ENCODE peak calls at places on chromosomes 2 and 18, in six cellular contexts. O is mesenchymal stem cell; I is right cardiac atrium; K is HepG2; U is SK-N-SH; T is effector memory CD4-positive, alpha-beta T cell. P is an unnamed sample. For H3K27me3 and H3K9me3, the result is how much of the 10 kb centered on the place peaks cover.

GRCh38 chr2:11477994-11478393 is 12.0 kb upstream of the E2F6 start:
- DNase-seq in O (peak), T (peak), K (peak), I (peak), U (peak), P (peak)

GRCh38 chr2:128399690-128400291 is 81.1 kb upstream of the HS6ST1 start:
- DNase-seq in I (no peak), T (no peak), U (no peak), K (no peak), O (no peak), P (no peak)

GRCh38 chr2:123738643-123739042 is 286.4 kb upstream of the CNTNAP5 start:
- DNase-seq in I (no peak), O (peak), K (no peak), T (no peak), U (no peak), P (peak)

GRCh38 chr2:8872821-8873432 is 35.5 kb upstream of the KIDINS220 start:
- DNase-seq in U (peak), O (peak), T (no peak), I (no peak), K (peak), P (no peak)

GRCh38 chr18:39721712-39722111 is 2156.1 kb upstream of the CELF4 start:
- DNase-seq in O (no peak), T (no peak), I (no peak), U (no peak), K (no peak), P (no peak)

GRCh38 chr2:198966269-198966668 is 491.5 kb downstream of the SATB2 start:
- DNase-seq in K (no peak), T (no peak), I (no peak), U (no peak), O (no peak), P (no peak)

GRCh38 chr18:52216686-52217085 is 123.3 kb upstream of the DCC start:
- DNase-seq in I (no peak), O (no peak), K (no peak), T (no peak), U (no peak), P (no peak)

GRCh38 chr18:73923866-73924265 is 223.8 kb downstream of the FBXO15 start:
- DNase-seq in U (no peak), T (no peak), K (no peak), I (no peak), O (no peak), P (no peak)

GRCh38 chr2:174829550-174829949 is 65.3 kb upstream of the CHRNA1 start:
- DNase-seq in I (no peak), T (no peak), U (no peak), O (no peak), K (no peak), P (no peak)

GRCh38 chr2:191899442-191899841 is 52.6 kb upstream of the CAVIN2 start:
- DNase-seq in K (no peak), O (peak), I (no peak), U (no peak), T (no peak), P (peak)

GRCh38 chr2:20622731-20623130 is 28.2 kb downstream of the HS1BP3 start:
- DNase-seq in O (no peak), K (no peak), U (peak), T (no peak), I (peak), P (no peak)

GRCh38 chr2:26033270-26033768 is 565 bp upstream of the RAB10 start:
- DNase-seq in U (no peak), I (peak), O (peak), T (no peak), K (peak), P (peak)

GRCh38 chr18:48948112-48949050 is 2.4 kb downstream of the SMAD7 start:
- DNase-seq in T (peak), K (peak), O (peak), U (peak), I (peak), P (peak)

GRCh38 chr2:116696223-116696622 is 1118.3 kb upstream of the DDX18 start:
- DNase-seq in K (no peak), I (no peak), O (no peak), U (no peak), T (no peak), P (no peak)

GRCh38 chr2:64932327-64933216 is 56.6 kb upstream of the SLC1A4 start:
- DNase-seq in O (no peak), T (no peak), I (no peak), U (no peak), K (no peak), P (no peak)

GRCh38 chr18:47809420-47809819 is 121.0 kb downstream of the SMAD2 start:
- DNase-seq in T (no peak), K (no peak), I (no peak), O (no peak), U (no peak), P (no peak)

GRCh38 chr2:10497797-10498251 is 49.7 kb upstream of the ODC1 start:
- DNase-seq in I (peak), K (peak), O (peak), T (peak), U (peak), P (peak)

GRCh38 chr18:79923896-79924585 is 27.4 kb downstream of the SLC66A2 start:
- DNase-seq in I (no peak), U (no peak), T (no peak), O (no peak), K (no peak), P (no peak)

GRCh38 chr2:181578829-181579228 is 78.1 kb downstream of the CERKL start:
- DNase-seq in U (no peak), T (no peak), O (no peak), K (no peak), I (no peak), P (no peak)
- H3K27me3 ChIP-seq in U (under half), T (under half), O (under half), K (under half), I (under half), P (under half)

DNA sequence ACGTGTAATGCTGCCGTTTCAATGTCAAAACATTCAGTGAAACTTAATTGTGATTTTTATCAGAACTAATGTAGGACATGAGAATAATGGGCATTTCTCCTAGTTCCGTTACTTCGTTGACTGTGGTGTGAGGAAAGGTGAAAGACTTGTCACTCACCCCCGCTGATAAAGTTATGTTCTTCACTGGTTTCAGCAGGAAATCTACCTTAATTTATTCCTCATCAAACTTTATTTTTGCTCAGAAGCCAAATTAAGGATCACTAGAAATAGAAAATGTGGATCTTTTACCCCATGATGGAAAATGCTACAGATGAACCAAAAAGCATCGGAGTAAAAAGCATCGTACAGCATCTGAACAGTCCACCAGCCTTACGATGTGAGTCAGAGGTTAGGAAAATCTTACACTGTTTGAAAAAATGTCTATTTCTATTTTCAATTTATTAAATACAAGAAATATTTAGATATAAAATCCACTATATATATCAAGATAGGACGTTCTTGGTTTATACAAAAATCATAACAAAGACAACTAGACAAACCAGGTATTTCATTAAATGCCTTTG is 1.0 kb upstream of the ROCK1 start:
- DNase-seq in O (peak), I (no peak), K (no peak), U (peak), T (no peak), P (no peak)
- H3K4me3 ChIP-seq in O (no peak), I (peak), K (peak), U (peak), T (peak), P (peak)

DNA sequence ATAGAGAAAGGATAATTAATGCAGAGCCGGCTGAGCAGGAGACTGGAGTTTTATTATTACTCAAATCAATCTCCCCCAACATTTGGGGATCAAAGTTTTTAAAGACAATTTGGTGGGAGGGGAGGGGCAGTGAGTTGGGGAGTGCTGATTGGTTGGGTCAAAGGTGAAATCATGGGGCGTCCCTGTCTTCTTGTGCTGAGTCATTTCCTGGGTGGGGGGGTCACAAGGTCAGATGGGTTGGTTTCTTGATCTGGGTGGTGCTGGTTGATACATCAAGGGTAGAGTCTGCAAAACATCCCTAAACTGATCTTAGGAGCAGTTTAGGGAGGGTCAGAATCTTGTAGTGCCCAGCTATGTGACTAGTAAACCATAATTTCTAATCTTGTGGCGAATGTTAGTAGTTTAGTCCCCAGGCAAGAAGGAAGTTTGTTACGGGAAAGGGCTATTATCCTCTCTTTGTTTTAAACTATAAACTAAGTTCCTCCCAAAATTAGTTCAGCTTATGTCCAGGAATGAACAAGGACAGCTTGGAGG is 67.4 kb downstream of the MOGAT1 start:
- DNase-seq in O (no peak), T (no peak), U (no peak), K (no peak), I (no peak), P (peak)
- H3K9me3 ChIP-seq in O (under half), T (under half), U (under half), K (under half), I (under half), P (under half)

DNA sequence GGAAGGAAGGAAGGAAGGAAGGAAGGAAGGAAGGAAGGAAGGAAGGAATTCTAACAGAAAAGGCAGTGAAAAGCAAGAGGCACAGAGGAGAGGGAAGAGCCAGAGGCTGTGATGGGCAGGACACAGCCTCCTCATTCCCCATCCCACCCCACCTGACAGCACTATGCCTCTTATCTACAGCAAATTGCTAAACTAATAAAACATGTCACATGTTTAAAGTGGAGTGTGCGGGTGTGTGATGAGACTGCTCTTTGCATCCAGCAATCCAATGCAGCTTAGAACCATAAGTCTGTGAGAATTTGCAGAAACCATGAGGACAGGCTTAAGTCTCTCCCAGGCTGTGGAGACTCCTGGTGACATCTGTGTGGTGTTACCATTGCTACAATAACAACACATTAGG is 108.4 kb upstream of the ALK start:
- DNase-seq in I (no peak), K (no peak), U (peak), O (no peak), T (no peak), P (no peak)
- H3K27me3 ChIP-seq in I (under half), K (under half), U (under half), O (under half), T (under half), P (under half)

GRCh38 chr2:219001577-219002394 is 8.6 kb upstream of the CRYBA2 start:
- DNase-seq in O (no peak), I (no peak), K (peak), T (no peak), U (peak), P (no peak)
- H3K4me3 ChIP-seq in O (peak), I (no peak), K (no peak), T (peak), U (peak), P (no peak)

DNA sequence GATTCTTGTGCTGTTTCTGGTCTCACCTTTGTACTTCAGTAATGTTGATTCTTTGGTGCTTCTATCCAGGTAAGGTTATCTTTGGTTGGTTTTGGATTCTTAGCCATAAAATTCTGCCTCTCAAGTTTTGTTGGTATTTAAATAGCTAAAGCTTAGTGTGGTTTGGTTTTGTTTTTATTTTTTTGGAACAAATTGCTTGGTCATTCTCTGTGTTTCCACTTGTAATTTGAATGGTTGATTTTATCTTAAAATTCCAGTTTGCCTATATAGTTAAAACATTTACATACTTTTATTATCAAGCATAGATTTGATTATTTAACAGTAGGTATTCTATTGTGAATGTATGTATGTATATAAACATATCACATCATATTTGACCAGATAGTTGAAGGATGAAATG is 6.6 kb downstream of the NCOA1 start:
- DNase-seq in O (no peak), K (no peak), U (no peak), T (no peak), I (no peak), P (no peak)
- H3K9me3 ChIP-seq in O (under half), K (under half), U (under half), T (under half), I (under half), P (under half)

GRCh38 chr2:44061876-44062275 is 66.1 kb upstream of the LRPPRC start:
- DNase-seq in T (no peak), O (no peak), I (no peak), K (peak), U (no peak), P (no peak)

GRCh38 chr2:44061469-44061868 is 65.7 kb upstream of the LRPPRC start:
- DNase-seq in O (no peak), T (no peak), I (no peak), U (no peak), K (no peak), P (no peak)

GRCh38 chr2:44060990-44061389 is 65.2 kb upstream of the LRPPRC start:
- DNase-seq in I (no peak), T (no peak), K (no peak), O (no peak), U (no peak), P (no peak)

DNA sequence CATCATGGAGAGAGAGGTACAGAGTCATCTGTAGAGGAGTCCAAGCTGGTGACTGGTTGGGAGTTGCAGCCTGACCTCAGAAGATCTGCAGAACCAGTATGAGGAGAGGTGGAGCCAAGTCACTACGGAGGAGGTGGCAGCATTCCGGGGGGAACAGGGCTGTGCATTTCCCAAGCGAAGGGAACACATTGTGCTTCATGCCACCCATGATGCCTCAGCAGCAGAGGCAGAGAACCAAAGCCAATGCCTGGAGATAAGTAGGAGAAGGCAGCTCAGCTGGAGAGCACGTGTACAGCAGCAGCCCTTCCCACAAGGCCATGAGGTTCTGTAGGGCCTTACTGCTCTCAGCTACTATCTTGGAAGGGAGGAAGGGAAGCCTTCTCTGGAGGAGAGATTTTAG is 67.2 kb upstream of the LRPPRC start:
- DNase-seq in U (no peak), T (no peak), K (no peak), O (no peak), I (no peak), P (no peak)
- H3K27me3 ChIP-seq in U (under half), T (under half), K (under half), O (under half), I (under half), P (under half)

GRCh38 chr2:234249873-234250272 is 199.4 kb downstream of the SPP2 start:
- DNase-seq in K (no peak), T (no peak), U (no peak), O (no peak), I (no peak), P (peak)
- H3K4me3 ChIP-seq in K (no peak), T (no peak), U (no peak), O (no peak), I (no peak), P (no peak)

GRCh38 chr2:16197504-16198147 is 257.3 kb downstream of the MYCN start:
- DNase-seq in O (no peak), K (no peak), U (peak), I (no peak), T (no peak), P (no peak)
- H3K9me3 ChIP-seq in O (under half), K (under half), U (under half), I (under half), T (under half), P (under half)

P was measured in MG63.